ENCODE peak calls at places on chromosome 13, in five cellular contexts. K is lung, H is small intestine, V is breast epithelium, O is hepatocyte. G is an unnamed sample.
A peak's percentile ranks its signal among the peaks of the same experiment; 100 is the strongest.

GRCh38 chr13:24161010-24161775 is 673 bp downstream of the SPATA13 start:
- DNase-seq in V (peak; percentile 60), K (peak; percentile 42), O (peak; percentile 52), H (peak; percentile 45), G (peak; percentile 53)

GRCh38 chr13:37700887-37701286 is 102.3 kb upstream of the POSTN start:
- DNase-seq in K (no peak), O (no peak), H (no peak), V (no peak), G (no peak)

GRCh38 chr13:40875048-40875447 is 85.6 kb downstream of the SLC25A15 start:
- DNase-seq in K (no peak), O (no peak), H (no peak), V (no peak), G (peak; percentile 26)

GRCh38 chr13:99313473-99313872 is 6.3 kb upstream of the GPR183 start:
- DNase-seq in K (no peak), H (no peak), O (no peak), V (no peak), G (no peak)

GRCh38 chr13:97914537-97914936 is 38.9 kb upstream of the IPO5 start:
- DNase-seq in K (no peak), O (no peak), V (no peak), H (no peak), G (no peak)

GRCh38 chr13:45055198-45055901 is 65.0 kb upstream of the GTF2F2 start:
- DNase-seq in H (peak; percentile 29), K (no peak), V (no peak), O (peak; percentile 19), G (no peak)

GRCh38 chr13:30861163-30861562 is 44.9 kb upstream of the MEDAG start:
- DNase-seq in V (no peak), O (no peak), K (no peak), H (no peak), G (no peak)

GRCh38 chr13:19763618-19764017 is 19.1 kb downstream of the PSPC1 start:
- DNase-seq in H (no peak), K (no peak), O (no peak), V (no peak), G (no peak)

GRCh38 chr13:27250833-27251165 is 559 bp upstream of the RPL21 start:
- DNase-seq in K (no peak), O (no peak), V (no peak), H (no peak), G (no peak)

GRCh38 chr13:50127726-50128291 is 112.6 kb downstream of the KCNRG start:
- DNase-seq in K (no peak), H (peak; percentile 46), V (no peak), O (peak; percentile 43), G (peak; percentile 48)

GRCh38 chr13:98937911-98938381 is 39.9 kb downstream of the DOCK9 start:
- DNase-seq in O (no peak), K (no peak), H (no peak), V (no peak), G (no peak)

GRCh38 chr13:36814465-36814864 is 4.6 kb upstream of the RFXAP start:
- DNase-seq in O (peak; percentile 11), H (peak; percentile 89), K (no peak), V (no peak), G (no peak)

GRCh38 chr13:92297971-92298942 is 899.8 kb downstream of the GPC5 start:
- DNase-seq in O (no peak), H (no peak), K (no peak), V (no peak), G (no peak)

GRCh38 chr13:41465215-41465907 is 8.0 kb downstream of the RGCC start:
- DNase-seq in V (no peak), H (peak; percentile 64), O (no peak), K (peak; percentile 45), G (peak; percentile 90)

GRCh38 chr13:50676602-50677001 is 166.9 kb downstream of the DLEU7 start:
- DNase-seq in K (no peak), O (peak; percentile 47), H (peak; percentile 12), V (no peak), G (no peak)

GRCh38 chr13:91346848-91347211 is 657 bp upstream of the MIR17HG start:
- DNase-seq in O (peak; percentile 27), K (no peak), H (peak; percentile 37), V (no peak), G (no peak)

GRCh38 chr13:98110749-98111148 is 32.1 kb upstream of the FARP1 start:
- DNase-seq in V (no peak), H (no peak), O (no peak), K (no peak), G (no peak)

GRCh38 chr13:110270507-110270906 is 36.5 kb downstream of the COL4A1 start:
- DNase-seq in O (no peak), K (no peak), V (no peak), H (no peak), G (no peak)

GRCh38 chr13:27279506-27279905 is 8.9 kb downstream of the RASL11A start:
- DNase-seq in K (no peak), V (no peak), H (no peak), O (no peak), G (no peak)

DNA sequence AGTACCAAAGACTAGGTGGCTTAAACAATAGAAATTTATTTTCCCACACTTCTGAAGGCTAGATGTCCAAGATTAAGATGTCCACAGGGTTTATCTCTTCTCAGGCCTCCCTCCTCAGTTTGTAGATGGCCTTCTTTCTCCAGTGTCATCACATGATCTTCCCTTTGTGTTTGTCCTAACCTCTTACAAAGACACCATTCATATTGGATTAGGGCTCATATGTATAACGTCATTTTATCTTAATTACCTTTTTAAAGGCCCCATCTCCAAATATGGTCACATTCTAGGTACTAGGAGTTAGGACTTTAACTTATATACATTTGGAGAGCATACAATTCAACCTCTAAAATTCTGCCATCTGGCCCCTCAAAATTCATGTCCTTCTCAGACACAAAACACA is 34.3 kb downstream of the N4BP2L2 start:
- DNase-seq in O (no peak), H (no peak), V (no peak), K (no peak), G (no peak)
- H3K27ac ChIP-seq in O (no peak overlapping the region), H (no peak overlapping the region), V (peak overlapping the region; percentile 42), K (no peak overlapping the region), G (no peak overlapping the region)

DNA sequence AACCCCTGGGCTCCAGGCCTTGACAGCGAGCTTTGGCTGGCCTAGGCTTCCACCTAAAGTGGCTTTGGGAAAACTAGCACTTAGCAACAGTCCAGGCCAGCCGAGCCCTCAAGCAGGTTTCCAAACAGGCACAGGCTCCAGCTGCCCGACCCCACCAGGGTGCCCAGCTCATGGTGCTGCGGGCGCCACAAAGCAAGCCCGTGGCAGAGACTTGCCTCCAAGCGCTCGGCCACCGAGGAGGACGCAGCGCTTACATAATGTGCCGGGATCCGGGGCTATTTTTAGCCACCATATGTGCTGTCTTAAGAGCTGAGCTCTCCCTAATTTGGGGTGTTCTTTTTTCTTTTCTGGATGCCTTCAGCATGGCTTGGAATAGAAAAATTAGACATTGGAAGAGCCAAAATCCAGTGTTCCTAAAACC is 56.1 kb upstream of the F7 start:
- DNase-seq in O (no peak), H (no peak), V (no peak), K (no peak), G (peak; percentile 49)
- H3K27me3 ChIP-seq in O (no peaks in the 10 kb centered on the region), H (no peaks in the 10 kb centered on the region), V (no peaks in the 10 kb centered on the region), K (no peaks in the 10 kb centered on the region), G (no peaks in the 10 kb centered on the region)

GRCh38 chr13:47287291-47287751 is 390.5 kb upstream of the HTR2A start:
- DNase-seq in H (no peak), K (no peak), O (no peak), V (no peak), G (no peak)

GRCh38 chr13:47289578-47289977 is 392.7 kb upstream of the HTR2A start:
- DNase-seq in O (peak; percentile 59), V (no peak), H (no peak), K (no peak), G (no peak)

GRCh38 chr13:47291116-47291656 is 394.3 kb upstream of the HTR2A start:
- DNase-seq in V (no peak), K (no peak), O (no peak), H (no peak), G (no peak)

DNA sequence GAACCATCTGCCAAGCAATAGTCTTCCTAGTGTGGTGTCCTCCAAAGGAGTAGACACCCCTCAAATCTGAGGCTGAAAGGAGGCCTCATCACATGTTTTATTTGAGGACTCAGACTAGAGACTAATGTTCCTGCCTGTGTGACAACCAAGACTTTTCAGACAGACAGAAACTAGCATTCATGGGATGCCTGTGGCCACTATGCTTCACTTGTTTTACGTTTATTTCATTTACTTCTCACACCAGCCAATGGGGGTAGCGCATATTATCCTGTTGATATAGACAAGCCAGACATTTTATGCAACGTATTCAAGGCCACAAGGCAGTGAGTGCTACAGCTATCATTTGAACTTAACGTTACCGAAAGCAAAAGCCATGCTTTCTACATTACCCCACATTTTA is 391.7 kb upstream of the HTR2A start:
- DNase-seq in K (no peak), H (no peak), V (no peak), O (no peak), G (no peak)
- H3K27ac ChIP-seq in K (no peak overlapping the region), H (no peak overlapping the region), V (no peak overlapping the region), O (no peak overlapping the region), G (no peak overlapping the region)

GRCh38 chr13:63853816-63854215 is 2438.2 kb upstream of the PCDH20 start:
- DNase-seq in K (no peak), O (no peak), H (no peak), V (no peak), G (no peak)
- H3K27me3 ChIP-seq in K (no peaks in the 10 kb centered on the region), O (no peaks in the 10 kb centered on the region), H (no peaks in the 10 kb centered on the region), V (no peaks in the 10 kb centered on the region), G (no peaks in the 10 kb centered on the region)

GRCh38 chr13:39159971-39160370 is 121.7 kb downstream of the NHLRC3 start:
- DNase-seq in V (no peak), O (no peak), H (no peak), K (no peak), G (no peak)
- H3K27ac ChIP-seq in V (no peak overlapping the region), O (no peak overlapping the region), H (no peak overlapping the region), K (no peak overlapping the region), G (no peak overlapping the region)